ENCODE peak calls at places on chromosome 12, in five cellular contexts. A is AG20443; N is left colon; E is stimulated activated CD4-positive, alpha-beta T cell treated with anti-CD3 and anti-CD28 coated beads, Interleukin-2, amount 100 ng/mL, for 48 hours; R is NCI-H1436. H is an unnamed sample.

GRCh38 chr12:57118711-57119271 is 7.6 kb upstream of the STAT6 start:
- DNase-seq in N (no peak), R (no peak), A (no peak), E (no peak), H (no peak)

GRCh38 chr12:23662966-23663365 is 286.5 kb downstream of the SOX5 start:
- DNase-seq in N (no peak), A (no peak), R (no peak), E (no peak), H (no peak)

GRCh38 chr12:80041691-80042090 is 57.6 kb upstream of the OTOGL start:
- DNase-seq in N (no peak), A (peak), E (no peak), R (no peak), H (no peak)

GRCh38 chr12:92294676-92295440 is 149.2 kb upstream of the BTG1 start:
- DNase-seq in R (no peak), A (no peak), E (no peak), N (no peak), H (no peak)

GRCh38 chr12:96185914-96186313 is 8.3 kb upstream of the ELK3 start:
- DNase-seq in A (no peak), N (no peak), R (no peak), E (no peak), H (no peak)

GRCh38 chr12:630656-631632 is 32.3 kb downstream of the NINJ2 start:
- DNase-seq in R (no peak), A (no peak), N (peak), E (peak), H (no peak)

GRCh38 chr12:81222841-81223595 is 145.1 kb downstream of the ACSS3 start:
- DNase-seq in R (no peak), E (no peak), A (peak), N (no peak), H (no peak)

GRCh38 chr12:118120579-118121363 is 15.2 kb upstream of the PEBP1 start:
- DNase-seq in E (peak), A (peak), N (peak), R (peak), H (peak)

GRCh38 chr12:104456950-104457745 is 400 bp downstream of the CHST11 start:
- DNase-seq in N (peak), A (peak), E (peak), R (peak), H (no peak)

GRCh38 chr12:11894890-11895289 is 175.8 kb upstream of the BCL2L14 start:
- DNase-seq in N (no peak), E (no peak), R (no peak), A (no peak), H (no peak)

GRCh38 chr12:20599757-20600156 is 95.4 kb upstream of the SLCO1C1 start:
- DNase-seq in E (no peak), A (no peak), N (no peak), R (no peak), H (no peak)

GRCh38 chr12:3097186-3097804 is 20.1 kb downstream of the TSPAN9 start:
- DNase-seq in E (no peak), R (no peak), A (no peak), N (peak), H (no peak)

H was measured in NCI-H774.